ENCODE peak calls at places on chromosomes 13 and 19, in six cellular contexts. O is psoas muscle, Y is hepatocyte, F is glutamatergic neuron, H is AG09309, T is T-helper 17 cell. B is an unnamed sample.

GRCh38 chr19:13459351-13459750 is 46.9 kb downstream of the CACNA1A start:
- DNase-seq in T (no peak), H (no peak), O (no peak), F (no peak), Y (no peak), B (peak; percentile 56)

GRCh38 chr19:24159707-24160106 is 72.7 kb downstream of the ZNF254 start:
- DNase-seq in H (no peak), T (no peak), O (no peak), Y (peak; percentile 25), F (no peak), B (no peak)

GRCh38 chr19:7434391-7434790 is 54.4 kb downstream of the PEX11G start:
- DNase-seq in F (no peak), H (no peak), Y (no peak), O (no peak), T (no peak), B (peak; percentile 11)

GRCh38 chr19:55642153-55643002 is 1.1 kb upstream of the ZNF581 start:
- DNase-seq in Y (no peak), H (no peak), O (no peak), T (no peak), F (peak; percentile 38), B (no peak)

GRCh38 chr19:2189880-2190279 is 26.1 kb downstream of the DOT1L start:
- DNase-seq in T (no peak), O (no peak), Y (no peak), F (no peak), H (no peak), B (no peak)

GRCh38 chr13:103839460-103839859 is 773.2 kb upstream of the SLC10A2 start:
- DNase-seq in F (no peak), T (no peak), H (no peak), Y (no peak), O (no peak), B (no peak)

GRCh38 chr13:75512253-75512652 is 25.4 kb downstream of the COMMD6 start:
- DNase-seq in O (no peak), T (no peak), Y (no peak), H (no peak), F (no peak), B (no peak)

GRCh38 chr13:75175575-75175974 is 306.4 kb downstream of the TBC1D4 start:
- DNase-seq in T (no peak), O (no peak), Y (no peak), H (no peak), F (no peak), B (no peak)

GRCh38 chr13:91280806-91281205 is 66.7 kb upstream of the MIR17HG start:
- DNase-seq in T (no peak), H (no peak), O (no peak), F (no peak), Y (no peak), B (no peak)

GRCh38 chr19:4504874-4505569 is 13.3 kb downstream of the PLIN4 start:
- DNase-seq in O (no peak), T (no peak), F (no peak), Y (no peak), H (no peak), B (no peak)

B was measured in posterior cingulate gyrus.